ENCODE peak calls at places on chromosomes 13 and 19, in four cellular contexts. L, S, D and G are unnamed samples.

GRCh38 chr19:10419646-10420443 is 493 bp upstream of the PDE4A start:
- DNase-seq in L (peak), S (no peak), D (peak), G (peak)

GRCh38 chr19:6213696-6214585 is 65.8 kb downstream of the MLLT1 start:
- DNase-seq in L (no peak), S (no peak), D (no peak), G (no peak)

GRCh38 chr13:30714629-30715028 is 20.7 kb upstream of the ALOX5AP start:
- DNase-seq in L (no peak), S (no peak), D (no peak), G (no peak)

GRCh38 chr19:46880440-46880839 is 19.6 kb downstream of the ARHGAP35 start:
- DNase-seq in L (no peak), S (no peak), D (no peak), G (no peak)

GRCh38 chr13:60331249-60332012 is 65.6 kb upstream of the TDRD3 start:
- DNase-seq in L (no peak), S (no peak), D (no peak), G (no peak)

GRCh38 chr13:102721800-102722231 is 27.0 kb upstream of the METTL21C start:
- DNase-seq in L (no peak), S (no peak), D (no peak), G (no peak)

GRCh38 chr13:51794959-51795358 is 9.0 kb downstream of the DHRS12 start:
- DNase-seq in L (no peak), S (no peak), D (no peak), G (no peak)

GRCh38 chr13:21934309-21934708 is 263.4 kb downstream of the FGF9 start:
- DNase-seq in L (no peak), S (no peak), D (no peak), G (no peak)

GRCh38 chr13:38141792-38142191 is 207.9 kb upstream of the UFM1 start:
- DNase-seq in L (no peak), S (no peak), D (no peak), G (no peak)

GRCh38 chr13:30572859-30573275 is 44.9 kb upstream of the USPL1 start:
- DNase-seq in L (peak), S (peak), D (no peak), G (no peak)

GRCh38 chr19:18449552-18449951 is 11.6 kb upstream of the ISYNA1 start:
- DNase-seq in L (no peak), S (no peak), D (no peak), G (no peak)

GRCh38 chr19:6668696-6669095 is 1.3 kb downstream of the TNFSF14 start:
- DNase-seq in L (no peak), S (no peak), D (no peak), G (no peak)

GRCh38 chr19:1601613-1602064 is 3.6 kb downstream of the UQCR11 start:
- DNase-seq in L (no peak), S (no peak), D (peak), G (no peak)

GRCh38 chr13:23619073-23619855 is 49.1 kb downstream of the TNFRSF19 start:
- DNase-seq in L (no peak), S (no peak), D (no peak), G (no peak)

GRCh38 chr19:42074513-42075363 is 1.2 kb upstream of the ZNF574 start:
- DNase-seq in L (peak), S (no peak), D (peak), G (no peak)

GRCh38 chr19:6484251-6484650 is 2.7 kb upstream of the DENND1C start:
- DNase-seq in L (no peak), S (no peak), D (no peak), G (no peak)

GRCh38 chr19:35546532-35546931 is 1.1 kb downstream of the TMEM147 start:
- DNase-seq in L (no peak), S (no peak), D (no peak), G (no peak)

GRCh38 chr19:53365899-53366493 is 491 bp downstream of the ZNF525 start:
- DNase-seq in L (no peak), S (peak), D (peak), G (peak)

GRCh38 chr13:54742984-54743383 is 1714.4 kb downstream of the OLFM4 start:
- DNase-seq in L (no peak), S (no peak), D (no peak), G (no peak)

GRCh38 chr13:113337556-113337955 is 26.4 kb downstream of the GRTP1 start:
- DNase-seq in L (no peak), S (no peak), D (no peak), G (peak)

GRCh38 chr19:11480081-11480926 is 542 bp downstream of the ELAVL3 start:
- DNase-seq in L (no peak), S (no peak), D (no peak), G (peak)

GRCh38 chr19:4097501-4097900 is 26.4 kb downstream of the MAP2K2 start:
- DNase-seq in L (no peak), S (no peak), D (no peak), G (no peak)

GRCh38 chr19:2477141-2477710 is 1.3 kb downstream of the GADD45B start:
- DNase-seq in L (no peak), S (no peak), D (no peak), G (no peak)

GRCh38 chr19:4581381-4582111 is 22.1 kb upstream of the SEMA6B start:
- DNase-seq in L (no peak), S (no peak), D (peak), G (peak)

GRCh38 chr19:17092696-17093095 is 17.1 kb downstream of the MYO9B start:
- DNase-seq in L (no peak), S (no peak), D (no peak), G (no peak)

GRCh38 chr13:95002968-95003813 is 290.8 kb upstream of the SOX21 start:
- DNase-seq in L (no peak), S (no peak), D (no peak), G (peak)

GRCh38 chr19:18999896-19000620 is 33.3 kb downstream of the SUGP2 start:
- DNase-seq in L (no peak), S (no peak), D (no peak), G (peak)

GRCh38 chr19:2058570-2059421 is 7.8 kb upstream of the MKNK2 start:
- DNase-seq in L (no peak), S (no peak), D (no peak), G (no peak)

GRCh38 chr13:75910591-75910990 is 274.5 kb downstream of the LMO7 start:
- DNase-seq in L (no peak), S (no peak), D (no peak), G (no peak)

GRCh38 chr13:45512148-45512498 is 47.4 kb downstream of the COG3 start:
- DNase-seq in L (no peak), S (no peak), D (no peak), G (no peak)

GRCh38 chr13:95784161-95784880 is 107.4 kb downstream of the DNAJC3 start:
- DNase-seq in L (peak), S (peak), D (no peak), G (no peak)

GRCh38 chr13:109746364-109746763 is 40.0 kb downstream of the IRS2 start:
- DNase-seq in L (no peak), S (no peak), D (no peak), G (no peak)

GRCh38 chr13:94967183-94968039 is 255.1 kb upstream of the SOX21 start:
- DNase-seq in L (peak), S (no peak), D (peak), G (peak)

GRCh38 chr19:45076029-45076850 is at the start of gene ZNF296:
- DNase-seq in L (peak), S (peak), D (peak), G (peak)

GRCh38 chr13:85386424-85386823 is 412.8 kb downstream of the SLITRK6 start:
- DNase-seq in L (no peak), S (peak), D (no peak), G (no peak)

GRCh38 chr13:73304442-73304841 is 245.6 kb downstream of the KLF5 start:
- DNase-seq in L (no peak), S (no peak), D (no peak), G (no peak)
- TF ChIP-seq JUN in L (no peak), S (no peak), D (no peak), G (no peak)

DNA sequence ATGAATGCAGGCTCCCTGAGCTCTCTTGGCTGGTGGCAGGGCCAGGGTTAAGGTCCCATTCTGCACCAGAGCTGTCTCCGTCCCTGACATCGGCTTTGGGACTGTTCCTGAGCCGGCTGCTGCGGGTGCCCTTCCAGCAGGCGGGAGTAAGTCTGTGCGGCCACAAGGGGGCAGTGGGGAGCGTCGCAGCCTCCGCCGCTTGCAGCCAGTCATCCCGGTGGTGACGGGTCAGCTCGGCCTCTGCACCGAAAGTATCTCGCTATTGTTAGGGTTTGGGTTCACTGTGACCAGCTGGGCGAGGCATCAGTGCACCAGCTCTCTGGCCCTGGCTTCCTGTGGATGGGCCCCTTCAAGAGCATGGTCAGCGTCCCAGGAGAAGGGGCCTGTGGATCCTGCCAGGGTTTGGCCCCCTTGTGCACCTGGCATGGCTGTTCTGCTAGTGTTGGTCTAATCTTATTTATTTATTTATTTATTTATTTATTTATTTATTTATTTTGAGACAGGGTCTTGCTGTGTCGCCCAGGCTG is 15.1 kb downstream of the NDUFB7 start:
- DNase-seq in L (peak), S (peak), D (peak), G (peak)
- TF ChIP-seq ESRRA in L (no peak), S (no peak), D (no peak), G (no peak)

GRCh38 chr19:31127132-31127967 is 221.9 kb downstream of the TSHZ3 start:
- DNase-seq in L (peak), S (no peak), D (no peak), G (no peak)

GRCh38 chr19:31121501-31121900 is 227.7 kb downstream of the TSHZ3 start:
- DNase-seq in L (no peak), S (no peak), D (no peak), G (no peak)

GRCh38 chr19:31128291-31128690 is 220.9 kb downstream of the TSHZ3 start:
- DNase-seq in L (no peak), S (no peak), D (no peak), G (no peak)

GRCh38 chr19:31125071-31125470 is 224.2 kb downstream of the TSHZ3 start:
- DNase-seq in L (no peak), S (no peak), D (no peak), G (no peak)

DNA sequence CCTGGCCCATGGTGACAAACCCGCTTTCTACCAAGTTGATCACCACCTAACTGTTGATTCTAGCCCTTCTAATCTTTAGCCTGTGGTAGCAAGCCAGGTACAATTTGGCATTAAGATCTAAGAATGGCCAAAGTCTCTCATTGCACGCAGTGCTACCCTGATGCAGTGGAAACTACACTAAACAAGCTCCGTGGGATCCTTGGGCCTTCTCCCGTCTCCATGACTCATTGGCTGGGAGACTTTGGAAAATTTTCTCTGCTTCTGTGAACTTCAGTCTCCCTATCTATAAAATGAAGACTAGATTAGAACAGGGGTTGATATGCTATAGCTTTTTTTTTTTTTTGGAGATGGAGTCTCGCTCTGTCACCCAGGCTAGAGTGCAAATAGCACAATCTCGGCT is 223.0 kb downstream of the TSHZ3 start:
- DNase-seq in L (no peak), S (no peak), D (no peak), G (no peak)
- TF ChIP-seq JUN in L (no peak), S (no peak), D (no peak), G (no peak)

GRCh38 chr19:38564981-38565685 is 52.6 kb downstream of the MAP4K1 start:
- DNase-seq in L (no peak), S (no peak), D (no peak), G (no peak)
- TF ChIP-seq ESRRA in L (no peak), S (no peak), D (no peak), G (no peak)

DNA sequence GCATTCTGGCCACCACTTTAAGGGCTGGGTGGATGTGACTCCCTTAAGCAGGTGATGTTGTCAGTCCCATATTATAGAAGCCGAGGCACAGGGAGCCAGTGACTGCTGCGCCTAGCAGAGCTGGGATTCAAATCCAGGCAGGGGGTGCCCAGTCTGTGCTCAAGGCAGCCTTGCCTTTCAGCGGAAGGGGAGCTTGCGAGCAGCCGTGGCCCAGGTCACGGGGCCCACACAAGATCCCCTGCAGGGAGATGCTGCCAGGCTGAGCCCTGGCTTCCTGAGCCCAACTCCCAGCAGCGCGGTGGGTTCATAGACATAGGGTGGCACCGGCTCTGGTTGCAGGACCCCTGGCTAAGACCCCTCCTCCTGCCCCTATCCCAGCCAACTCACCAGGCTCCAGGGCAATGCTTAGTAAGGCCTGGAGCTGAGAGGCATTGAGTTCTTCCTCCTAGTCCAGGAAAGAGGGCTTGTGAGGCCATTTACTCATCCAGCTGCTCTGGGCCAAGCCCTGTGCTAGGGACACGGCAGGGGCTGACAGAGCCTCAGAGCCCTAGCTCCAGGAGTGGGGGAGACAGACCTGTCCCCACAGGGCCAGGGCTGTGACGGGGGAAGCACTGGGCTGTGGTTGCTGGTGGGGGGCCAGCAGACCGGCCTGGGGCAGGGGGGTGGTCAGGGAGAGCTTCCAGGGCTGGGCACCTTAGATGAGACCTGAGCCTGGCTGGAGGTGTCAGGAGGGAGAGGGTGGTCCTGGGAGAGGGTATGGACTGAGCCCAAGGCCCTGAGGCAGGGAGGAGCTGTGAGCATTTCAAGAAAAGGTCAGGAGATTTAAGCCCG is 9.6 kb downstream of the CAPN12 start:
- DNase-seq in L (peak), S (no peak), D (no peak), G (no peak)
- TF ChIP-seq JUN in L (no peak), S (no peak), D (no peak), G (no peak)

DNA sequence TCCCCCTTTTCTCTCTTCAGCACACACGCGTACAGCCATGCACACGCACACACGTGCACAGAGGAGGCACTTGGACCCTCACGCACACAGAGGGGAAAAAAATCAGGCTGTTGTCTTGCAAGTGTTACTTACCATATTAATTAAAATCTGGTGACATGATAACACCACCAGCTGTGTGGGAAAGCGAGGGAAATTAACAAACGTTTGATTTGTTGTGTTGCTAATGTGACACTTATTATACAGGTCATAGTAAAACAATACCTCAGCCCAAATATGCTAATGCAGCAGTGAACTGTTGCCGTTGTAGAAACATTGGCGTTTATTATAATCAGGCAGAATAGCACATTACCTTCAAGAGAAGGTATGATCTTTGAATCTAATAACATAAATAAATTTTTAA is 211.7 kb downstream of the TEX29 start:
- DNase-seq in L (no peak), S (no peak), D (no peak), G (no peak)
- TF ChIP-seq ESRRA in L (no peak), S (no peak), D (no peak), G (no peak)

GRCh38 chr13:98481511-98481951 is 95.4 kb downstream of the STK24 start:
- DNase-seq in L (no peak), S (no peak), D (no peak), G (no peak)
- TF ChIP-seq JUN in L (no peak), S (no peak), D (no peak), G (no peak)

GRCh38 chr19:48122421-48122820 is 11.8 kb upstream of the PLA2G4C start:
- DNase-seq in L (no peak), S (no peak), D (no peak), G (no peak)
- TF ChIP-seq ESRRA in L (no peak), S (no peak), D (no peak), G (no peak)

DNA sequence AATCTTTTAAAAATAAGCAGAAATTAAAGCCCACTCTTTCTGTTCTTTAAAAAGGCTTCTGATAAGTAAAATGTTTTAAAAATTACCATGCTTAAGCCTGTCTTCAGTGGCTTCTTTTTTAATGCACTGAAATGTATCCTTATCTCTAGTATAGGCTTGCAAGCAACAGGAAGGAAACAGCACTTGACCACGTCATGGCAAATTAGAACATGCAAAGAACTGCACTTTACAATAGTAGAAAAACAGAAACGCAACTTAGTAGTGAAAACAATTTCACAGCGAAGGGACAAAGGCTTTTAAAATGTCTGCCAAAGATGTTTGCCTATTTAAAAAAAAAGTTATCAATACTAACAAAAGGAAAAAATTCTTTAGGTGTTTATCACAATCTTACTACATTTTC is 36.3 kb downstream of the ELF1 start:
- DNase-seq in L (no peak), S (no peak), D (peak), G (no peak)
- TF ChIP-seq JUN in L (no peak), S (no peak), D (peak), G (no peak)